ENCODE peak calls at places on chromosomes 13 and 19, in six cellular contexts. K is GM13976; Y is H54; U is NB4; R is cardiac muscle cell; S is activated effector memory CD4-positive, alpha-beta T cell treated with Interleukin-2 at 50 U/mL for 16 hours. M is an unnamed sample.
A peak's percentile ranks its signal among the peaks of the same experiment; 100 is the strongest.

GRCh38 chr19:33373701-33374405 is at the start of gene CEBPG:
- DNase-seq in U (peak; percentile 57), S (no peak), Y (peak; percentile 75), K (peak; percentile 80), R (peak; percentile 82), M (no peak)

GRCh38 chr19:55304279-55304978 is 20.6 kb downstream of the BRSK1 start:
- DNase-seq in S (no peak), Y (peak; percentile 78), U (peak; percentile 71), R (peak; percentile 56), K (peak; percentile 76), M (no peak)

GRCh38 chr13:87376081-87376480 is 295.1 kb upstream of the SLITRK5 start:
- DNase-seq in S (no peak), R (no peak), K (no peak), Y (peak; percentile 17), U (no peak), M (no peak)

GRCh38 chr19:46571495-46571894 is 29.6 kb upstream of the CALM3 start:
- DNase-seq in R (peak; percentile 23), S (no peak), Y (peak; percentile 15), U (peak; percentile 70), K (no peak), M (no peak)

GRCh38 chr19:1213391-1214286 is 8.1 kb downstream of the STK11 start:
- DNase-seq in R (no peak), U (no peak), K (peak; percentile 77), Y (no peak), S (peak; percentile 35), M (peak; percentile 95)

GRCh38 chr19:989381-990081 is 5.4 kb downstream of the WDR18 start:
- DNase-seq in U (no peak), S (no peak), Y (no peak), R (no peak), K (no peak), M (no peak)

GRCh38 chr13:85334187-85334586 is 465.0 kb downstream of the SLITRK6 start:
- DNase-seq in S (no peak), K (no peak), R (no peak), Y (no peak), U (no peak), M (no peak)

GRCh38 chr19:47719047-47719885 is 6.0 kb downstream of the EHD2 start:
- DNase-seq in S (no peak), U (peak; percentile 22), Y (peak; percentile 75), R (peak; percentile 43), K (no peak), M (peak; percentile 96)

GRCh38 chr13:99314640-99315176 is 7.5 kb upstream of the GPR183 start:
- DNase-seq in K (no peak), U (no peak), Y (no peak), S (no peak), R (no peak), M (no peak)

GRCh38 chr13:66407159-66407558 is 823.0 kb downstream of the PCDH9 start:
- DNase-seq in S (no peak), U (no peak), Y (no peak), K (no peak), R (no peak), M (no peak)

GRCh38 chr19:19409235-19410030 is 4.0 kb downstream of the GATAD2A start:
- DNase-seq in S (no peak), U (no peak), K (no peak), R (no peak), Y (no peak), M (no peak)

GRCh38 chr13:106602178-106602577 is 34.2 kb upstream of the ARGLU1 start:
- DNase-seq in Y (no peak), S (no peak), U (no peak), R (no peak), K (no peak), M (no peak)

GRCh38 chr19:30679789-30680188 is 307.6 kb downstream of the ZNF536 start:
- DNase-seq in S (no peak), U (no peak), R (no peak), K (no peak), Y (no peak), M (no peak)

GRCh38 chr13:83151308-83151660 is 731.0 kb downstream of the SLITRK1 start:
- DNase-seq in K (no peak), U (no peak), Y (no peak), S (no peak), R (no peak), M (no peak)

GRCh38 chr19:38736413-38737280 is 7.6 kb downstream of the CAPN12 start:
- DNase-seq in K (peak; percentile 91), U (peak; percentile 19), S (peak; percentile 35), R (peak; percentile 76), Y (no peak), M (peak; percentile 86)

GRCh38 chr13:46983881-46984280 is 87.0 kb upstream of the HTR2A start:
- DNase-seq in U (peak; percentile 43), K (no peak), S (no peak), R (no peak), Y (no peak), M (no peak)

GRCh38 chr19:10388957-10389356 is 8.6 kb upstream of the TYK2 start:
- DNase-seq in R (peak; percentile 90), Y (peak; percentile 59), U (peak; percentile 93), K (peak; percentile 70), S (peak; percentile 60), M (peak; percentile 96)